ENCODE peak calls at places on chromosomes 4 and X, in seven cellular contexts. R is cardiac fibroblast; K is AG10803; N is IMR-90; S is colonic mucosa; A is CD8-positive, alpha-beta T cell; W is WERI-Rb-1. I is an unnamed sample.

GRCh38 chr4:177696438-177696966 is 254.3 kb upstream of the AGA start:
- DNase-seq in S (no peak), A (no peak), N (peak; percentile 3), K (no peak), W (no peak), R (no peak), I (no peak)

GRCh38 chr4:8920289-8920965 is 48.8 kb upstream of the HMX1 start:
- DNase-seq in R (no peak), S (peak; percentile 6), A (no peak), K (no peak), W (no peak), N (no peak), I (no peak)

GRCh38 chrX:44961817-44962607 is 89.0 kb downstream of the KDM6A start:
- DNase-seq in K (no peak), A (no peak), N (no peak), S (no peak), W (no peak), R (no peak), I (no peak)

GRCh38 chrX:41449138-41449537 is 2.0 kb downstream of the NYX start:
- DNase-seq in W (no peak), R (no peak), K (no peak), N (no peak), A (no peak), S (no peak), I (no peak)

GRCh38 chr4:147714575-147715401 is 17.1 kb upstream of the ARHGAP10 start:
- DNase-seq in S (no peak), W (no peak), K (peak; percentile 95), N (peak; percentile 90), R (peak; percentile 89), A (no peak), I (no peak)

GRCh38 chr4:740656-741282 is 35.1 kb downstream of the PCGF3 start:
- DNase-seq in W (no peak), A (no peak), N (peak; percentile 86), R (peak; percentile 46), K (no peak), S (no peak), I (no peak)

GRCh38 chr4:187380181-187380581 is 615.4 kb upstream of the ZFP42 start:
- DNase-seq in S (peak; percentile 29), W (peak; percentile 18), R (peak; percentile 21), N (peak; percentile 15), A (no peak), K (no peak), I (no peak)

GRCh38 chr4:15031993-15032660 is 29.8 kb downstream of the CPEB2 start:
- DNase-seq in K (peak; percentile 69), A (no peak), S (no peak), R (peak; percentile 80), N (peak; percentile 55), W (no peak), I (no peak)

GRCh38 chrX:150084474-150085229 is 146.4 kb upstream of the EOLA2 start:
- DNase-seq in S (no peak), R (peak; percentile 81), W (no peak), N (peak; percentile 77), A (no peak), K (peak; percentile 80), I (no peak)

GRCh38 chr4:184215709-184216328 is 1.9 kb downstream of the ENPP6 start:
- DNase-seq in N (no peak), S (no peak), W (peak; percentile 37), K (no peak), R (no peak), A (no peak), I (no peak)

GRCh38 chr4:76067652-76068286 is 6.7 kb upstream of the ART3 start:
- DNase-seq in S (peak; percentile 86), N (peak; percentile 76), W (peak; percentile 71), K (peak; percentile 71), A (peak; percentile 44), R (peak; percentile 86), I (no peak)

GRCh38 chr4:23922535-23923115 is 32.8 kb upstream of the PPARGC1A start:
- DNase-seq in R (no peak), K (no peak), A (no peak), W (no peak), S (no peak), N (no peak), I (no peak)
- TF ChIP-seq CTCF in R (no peak), K (no peak), A (no peak), W (no peak), S (no peak), N (no peak), I (no peak)

GRCh38 chrX:72297953-72298730 is 7.6 kb downstream of the CITED1 start:
- DNase-seq in N (no peak), S (no peak), R (peak; percentile 39), K (no peak), W (peak; percentile 42), A (no peak), I (no peak)
- TF ChIP-seq CTCF in N (peak; percentile 33), S (peak; percentile 31), R (no peak), K (no peak), W (peak; percentile 82), A (no peak), I (no peak)

DNA sequence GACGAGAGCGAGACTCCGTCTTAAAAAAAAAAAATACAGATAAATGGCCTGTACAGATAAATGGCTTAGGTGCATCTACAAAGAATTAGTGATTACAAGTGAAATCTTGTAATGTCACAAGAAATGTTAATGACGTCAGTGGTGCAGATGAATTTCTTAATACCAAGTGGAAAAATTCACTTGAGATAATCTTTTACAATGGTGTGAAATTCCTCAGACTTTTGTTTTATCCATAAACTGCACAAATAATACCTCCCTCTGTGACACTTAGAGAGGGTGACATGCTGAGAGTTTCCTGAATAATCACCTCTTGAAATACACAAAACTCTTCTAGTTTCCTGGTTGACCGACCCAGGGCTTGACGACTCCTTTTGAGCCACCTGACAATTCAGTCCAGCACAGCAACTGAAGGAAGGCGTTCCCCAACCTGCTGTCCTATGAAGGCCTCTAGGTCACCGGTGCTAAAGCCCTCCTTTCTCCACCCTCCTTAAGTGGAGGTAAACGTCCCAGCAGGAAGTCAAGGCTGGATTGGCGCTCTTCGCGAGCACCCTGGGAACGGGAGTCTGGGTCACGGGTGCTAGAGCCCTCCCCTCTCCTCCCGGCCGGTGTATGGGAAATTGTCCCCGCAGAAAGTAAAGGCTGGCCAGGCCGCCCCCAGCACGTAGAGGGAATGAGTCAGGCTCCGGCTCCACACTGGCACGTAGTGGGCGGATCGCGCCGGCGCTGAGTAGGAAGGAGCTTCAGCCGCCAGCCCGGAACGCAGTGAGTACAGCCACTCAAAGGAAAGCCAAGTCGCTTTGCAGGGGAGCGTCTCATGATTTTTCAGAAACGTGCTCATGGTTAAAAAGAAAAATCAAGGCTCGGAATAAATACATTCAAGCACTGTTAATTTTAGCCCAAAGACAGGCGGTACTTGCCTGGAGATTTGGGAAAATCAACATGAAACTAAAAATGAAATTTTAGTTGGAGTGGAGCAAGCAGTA is at the start of gene TMEM144:
- DNase-seq in W (peak; percentile 92), R (peak; percentile 91), K (peak; percentile 78), S (peak; percentile 94), N (peak; percentile 85), A (peak; percentile 6), I (peak; percentile 26)
- TF ChIP-seq CTCF in W (peak; percentile 4), R (no peak), K (peak; percentile 21), S (peak; percentile 11), N (peak; percentile 25), A (no peak), I (no peak)

GRCh38 chr4:120977435-120977997 is 55.0 kb upstream of the PRDM5 start:
- DNase-seq in N (peak; percentile 70), R (peak; percentile 78), A (no peak), S (peak; percentile 59), W (peak; percentile 48), K (peak; percentile 74), I (no peak)
- TF ChIP-seq CTCF in N (peak; percentile 68), R (peak; percentile 74), A (peak; percentile 45), S (peak; percentile 46), W (peak; percentile 61), K (peak; percentile 81), I (no peak)

DNA sequence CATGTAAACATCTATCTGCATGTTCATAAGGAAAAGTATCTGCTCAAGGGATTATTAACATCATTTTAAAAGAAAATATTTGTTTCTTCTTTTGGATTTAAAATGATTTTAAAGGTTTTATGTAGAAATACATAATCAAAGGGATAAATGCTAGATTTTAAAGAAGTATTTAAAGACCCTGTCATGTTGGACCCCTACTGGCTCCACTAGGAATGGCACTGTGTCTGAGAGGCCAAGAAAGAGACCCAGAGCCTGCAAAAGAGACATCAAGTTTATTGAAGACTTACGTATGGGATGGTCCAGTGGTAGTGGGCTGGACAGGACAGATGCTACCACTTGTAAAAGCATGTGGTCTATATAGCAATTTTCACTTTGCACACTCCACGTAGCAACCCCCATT is 78.7 kb upstream of the PCDH18 start:
- DNase-seq in A (no peak), W (peak; percentile 46), N (peak; percentile 19), K (no peak), S (no peak), R (peak; percentile 39), I (no peak)
- TF ChIP-seq CTCF in A (no peak), W (peak; percentile 53), N (peak; percentile 32), K (peak; percentile 54), S (no peak), R (peak; percentile 74), I (no peak)

GRCh38 chrX:135595543-135595942 is 75.1 kb downstream of the INTS6L start:
- DNase-seq in R (no peak), K (no peak), W (no peak), A (no peak), S (no peak), N (no peak), I (no peak)

GRCh38 chrX:135596495-135596894 is 76.0 kb downstream of the INTS6L start:
- DNase-seq in S (peak; percentile 40), W (peak; percentile 51), R (peak; percentile 26), A (peak; percentile 24), N (peak; percentile 16), K (peak; percentile 11), I (peak; percentile 30)

GRCh38 chrX:135591871-135592270 is 71.4 kb downstream of the INTS6L start:
- DNase-seq in S (no peak), A (no peak), K (no peak), N (no peak), R (no peak), W (no peak), I (no peak)
- TF ChIP-seq CTCF in S (no peak), A (no peak), K (no peak), N (no peak), R (no peak), W (peak; percentile 5), I (no peak)

GRCh38 chrX:48834383-48834709 is 1.1 kb downstream of the PCSK1N start:
- DNase-seq in N (no peak), R (no peak), S (no peak), A (no peak), W (no peak), K (no peak), I (no peak)

GRCh38 chrX:48829016-48829735 is 2.9 kb downstream of the ERAS start:
- DNase-seq in N (no peak), K (no peak), S (no peak), R (no peak), W (no peak), A (no peak), I (no peak)

GRCh38 chrX:48833531-48834138 is 1.8 kb downstream of the PCSK1N start:
- DNase-seq in R (no peak), K (no peak), A (no peak), W (no peak), N (no peak), S (no peak), I (no peak)

GRCh38 chrX:48831909-48832291 is 3.5 kb downstream of the PCSK1N start:
- DNase-seq in N (no peak), K (no peak), W (no peak), R (no peak), S (no peak), A (no peak), I (no peak)

GRCh38 chrX:48831136-48831908 is 4.1 kb downstream of the PCSK1N start:
- DNase-seq in A (no peak), K (no peak), R (no peak), S (no peak), W (no peak), N (no peak), I (no peak)
- TF ChIP-seq CTCF in A (no peak), K (no peak), R (no peak), S (no peak), W (no peak), N (no peak), I (no peak)

I was measured in natural killer cell.